ENCODE peak calls at places on chromosomes 2 and 18, in nine cellular contexts. N is cardiac fibroblast, L is adrenal gland, D is body of pancreas, A is chondrocyte, U is ascending aorta, K is activated B cell treated with CpG ODN at 0.5 μM for 24 hours, E is Calu3, W is neural crest cell. O is an unnamed sample.

GRCh38 chr2:189267491-189267890 is 87.9 kb upstream of the COL5A2 start:
- DNase-seq in L (no peak), W (no peak), N (no peak), E (no peak), U (no peak), K (no peak), A (no peak), D (no peak), O (no peak)

GRCh38 chr2:215874418-215874817 is 138.9 kb downstream of the MREG start:
- DNase-seq in W (no peak), D (no peak), L (no peak), U (no peak), E (no peak), N (no peak), A (no peak), K (no peak), O (no peak)

GRCh38 chr2:171404258-171404657 is 29.5 kb downstream of the METTL8 start:
- DNase-seq in E (no peak), U (no peak), A (no peak), N (peak), L (no peak), K (no peak), D (no peak), W (no peak), O (no peak)

GRCh38 chr2:38505779-38506178 is 96.9 kb downstream of the HNRNPLL start:
- DNase-seq in U (peak), A (no peak), E (no peak), D (peak), W (no peak), L (peak), K (no peak), N (peak), O (no peak)

GRCh38 chr2:62467475-62468321 is 38.3 kb downstream of the TMEM17 start:
- DNase-seq in W (no peak), L (no peak), K (no peak), N (peak), E (no peak), U (peak), A (no peak), D (no peak), O (no peak)

GRCh38 chr2:951224-952006 is 766 bp downstream of the SNTG2 start:
- DNase-seq in L (no peak), A (no peak), N (no peak), K (no peak), W (no peak), E (no peak), U (no peak), D (no peak), O (no peak)

GRCh38 chr2:71922501-71923142 is 225.0 kb downstream of the CYP26B1 start:
- DNase-seq in D (no peak), E (no peak), L (no peak), W (no peak), N (no peak), K (no peak), A (no peak), U (peak), O (no peak)

GRCh38 chr2:15653806-15654726 is 62.4 kb downstream of the DDX1 start:
- DNase-seq in L (no peak), W (no peak), E (no peak), A (no peak), D (no peak), U (no peak), K (no peak), N (no peak), O (no peak)

GRCh38 chr2:128750328-128751165 is 431.9 kb upstream of the HS6ST1 start:
- DNase-seq in L (peak), K (no peak), E (no peak), W (no peak), D (no peak), U (no peak), N (no peak), A (no peak), O (no peak)

GRCh38 chr18:51864219-51864965 is 475.6 kb upstream of the DCC start:
- DNase-seq in A (no peak), L (no peak), K (no peak), W (no peak), E (no peak), N (no peak), D (no peak), U (no peak), O (no peak)

GRCh38 chr2:231925303-231926179 is 655 bp downstream of the NPPC start:
- DNase-seq in A (no peak), E (peak), L (peak), K (peak), W (peak), D (peak), N (peak), U (peak), O (peak)

GRCh38 chr18:77073336-77074093 is 59.1 kb downstream of the MBP start:
- DNase-seq in W (no peak), K (no peak), L (no peak), A (no peak), D (no peak), N (no peak), U (peak), E (no peak), O (no peak)

GRCh38 chr2:105885456-105885855 is 140.7 kb downstream of the NCK2 start:
- DNase-seq in W (no peak), U (no peak), A (no peak), L (no peak), N (no peak), K (no peak), E (no peak), D (no peak), O (no peak)

GRCh38 chr2:141055526-141055925 is 1075.3 kb downstream of the LRP1B start:
- DNase-seq in W (no peak), U (no peak), L (no peak), A (no peak), D (no peak), K (no peak), N (peak), E (no peak), O (no peak)

GRCh38 chr2:212451786-212452200 is 86.8 kb downstream of the ERBB4 start:
- DNase-seq in W (no peak), K (no peak), A (no peak), E (peak), L (no peak), D (no peak), U (no peak), N (peak), O (no peak)

GRCh38 chr2:215535125-215535668 is 99.3 kb upstream of the FN1 start:
- DNase-seq in K (no peak), E (no peak), N (no peak), U (no peak), A (no peak), L (no peak), D (no peak), W (no peak), O (no peak)

GRCh38 chr2:71748227-71748626 is 294.9 kb downstream of the DYSF start:
- DNase-seq in N (peak), W (no peak), E (no peak), A (no peak), D (peak), U (peak), K (no peak), L (no peak), O (no peak)

GRCh38 chr2:236636261-236636660 is 66.6 kb downstream of the ACKR3 start:
- DNase-seq in A (no peak), L (peak), N (no peak), W (no peak), D (no peak), U (peak), E (no peak), K (no peak), O (no peak)

GRCh38 chr2:1742680-1743395 is 1.5 kb downstream of the PXDN start:
- DNase-seq in L (peak), E (no peak), D (peak), N (peak), K (no peak), W (peak), A (peak), U (peak), O (no peak)

GRCh38 chr18:63207825-63208224 is 111.7 kb downstream of the BCL2 start:
- DNase-seq in E (no peak), W (no peak), K (no peak), L (no peak), N (no peak), U (no peak), A (no peak), D (no peak), O (no peak)

GRCh38 chr2:219244789-219245147 is 476 bp downstream of the GLB1L start:
- DNase-seq in A (no peak), L (no peak), E (no peak), K (no peak), U (no peak), W (no peak), D (no peak), N (no peak), O (no peak)

GRCh38 chr2:155250800-155251199 is 552.3 kb downstream of the KCNJ3 start:
- DNase-seq in N (no peak), U (no peak), D (no peak), A (no peak), E (peak), L (no peak), W (no peak), K (no peak), O (no peak)
- TF ChIP-seq CTCF in N (no peak), U (no peak), D (no peak), A (peak), E (peak), L (no peak), W (peak), K (no peak), O (no peak)

DNA sequence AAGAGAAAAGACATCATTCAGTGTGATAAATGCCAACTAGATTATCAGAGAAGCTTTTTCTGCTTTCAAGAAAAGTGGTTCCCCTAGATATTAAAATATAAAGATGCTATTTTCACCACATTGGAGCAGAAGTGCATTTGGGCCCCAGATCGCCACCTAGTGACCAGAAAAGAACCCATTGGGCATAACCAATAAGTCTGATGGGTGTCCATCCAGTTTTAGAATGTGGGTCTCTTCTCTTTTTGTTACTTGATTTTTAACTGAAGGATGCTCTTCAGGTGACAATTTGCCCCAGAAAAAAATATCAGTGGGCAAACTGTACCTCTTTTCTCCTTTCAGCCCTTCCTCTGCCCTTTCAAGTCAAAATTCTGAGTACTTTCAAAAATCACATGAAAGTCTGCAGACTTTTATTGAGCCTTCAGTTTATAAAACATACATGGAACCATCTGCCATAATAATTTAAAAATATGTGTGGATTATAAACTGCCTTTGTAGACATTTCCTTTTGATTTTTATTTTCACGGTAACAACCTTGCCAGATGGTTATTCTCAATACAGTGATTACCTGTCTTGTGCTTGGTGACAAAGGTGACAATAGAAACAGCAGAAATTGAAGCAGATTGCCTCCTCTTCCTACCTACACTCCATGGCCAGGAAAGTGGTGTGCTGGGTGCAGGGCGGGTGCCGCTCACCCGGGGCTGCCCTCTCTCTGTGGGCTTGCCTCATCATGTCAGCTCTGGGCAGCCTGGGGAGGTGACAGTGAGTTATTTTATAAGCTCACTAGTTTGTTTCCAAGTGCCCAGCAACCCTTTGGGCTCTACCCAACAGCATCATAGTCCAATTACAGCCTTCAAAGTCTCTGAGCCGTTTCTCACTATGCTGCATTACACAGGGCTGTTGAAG is 124.5 kb downstream of the DCDC2C start:
- DNase-seq in W (peak), N (peak), K (no peak), D (peak), L (peak), U (no peak), E (peak), A (no peak), O (no peak)
- TF ChIP-seq CTCF in W (peak), N (peak), K (no peak), D (peak), L (peak), U (peak), E (no peak), A (peak), O (peak)

GRCh38 chr2:60409207-60409871 is 144.1 kb downstream of the BCL11A start:
- DNase-seq in L (no peak), N (no peak), E (no peak), K (no peak), A (no peak), D (no peak), U (no peak), W (no peak), O (no peak)

GRCh38 chr2:60413069-60413818 is 140.2 kb downstream of the BCL11A start:
- DNase-seq in E (no peak), L (no peak), K (peak), W (no peak), U (no peak), N (no peak), D (no peak), A (no peak), O (no peak)

GRCh38 chr2:60412626-60413025 is 140.8 kb downstream of the BCL11A start:
- DNase-seq in D (no peak), N (no peak), U (no peak), K (no peak), A (no peak), E (no peak), W (no peak), L (no peak), O (no peak)

GRCh38 chr2:60410458-60411146 is 142.9 kb downstream of the BCL11A start:
- DNase-seq in W (no peak), K (no peak), N (no peak), D (no peak), L (no peak), A (no peak), U (no peak), E (no peak), O (no peak)

DNA sequence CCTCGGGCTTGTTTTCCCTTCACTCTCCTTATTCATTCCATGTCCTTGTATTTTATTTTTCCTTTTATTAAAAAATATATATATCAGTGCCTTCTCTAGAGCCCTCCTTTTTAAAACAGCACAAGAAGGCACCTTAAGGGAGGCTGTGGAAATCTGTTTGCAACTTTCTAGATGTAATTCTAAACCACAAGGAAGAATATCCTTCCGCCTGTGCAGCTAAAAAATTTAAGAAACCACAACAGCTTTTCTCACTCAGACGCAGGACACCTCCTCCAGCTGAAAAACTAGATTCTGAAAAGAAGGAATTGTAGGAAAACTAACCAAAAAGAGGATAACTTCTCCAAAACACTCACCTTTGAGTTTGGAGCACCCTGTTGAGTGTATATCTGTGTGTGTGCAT is 142.2 kb downstream of the BCL11A start:
- DNase-seq in W (no peak), U (no peak), D (no peak), A (no peak), N (no peak), K (no peak), E (no peak), L (no peak), O (no peak)
- TF ChIP-seq CTCF in W (no peak), U (no peak), D (no peak), A (no peak), N (no peak), K (no peak), E (no peak), L (no peak), O (no peak)

GRCh38 chr2:198697218-198697617 is 760.5 kb downstream of the SATB2 start:
- DNase-seq in A (no peak), N (no peak), K (no peak), L (no peak), E (no peak), D (no peak), W (no peak), U (no peak), O (no peak)
- TF ChIP-seq CTCF in A (no peak), N (no peak), K (no peak), L (no peak), E (no peak), D (no peak), W (no peak), U (no peak), O (no peak)

GRCh38 chr2:26464390-26465265 is 13.3 kb downstream of the OTOF start:
- DNase-seq in K (no peak), A (peak), W (no peak), U (no peak), E (no peak), L (peak), N (no peak), D (no peak), O (peak)

GRCh38 chr2:26461601-26462023 is 16.3 kb downstream of the OTOF start:
- DNase-seq in L (peak), K (no peak), W (no peak), N (no peak), D (peak), E (no peak), U (peak), A (peak), O (no peak)

GRCh38 chr2:26463252-26464207 is 14.4 kb downstream of the OTOF start:
- DNase-seq in A (peak), E (no peak), N (no peak), L (peak), W (no peak), D (peak), U (no peak), K (no peak), O (peak)

GRCh38 chr2:26462100-26462499 is 15.8 kb downstream of the OTOF start:
- DNase-seq in A (peak), E (no peak), U (peak), N (no peak), W (no peak), L (peak), D (no peak), K (no peak), O (no peak)

GRCh38 chr2:26462511-26463251 is 15.2 kb downstream of the OTOF start:
- DNase-seq in E (peak), U (peak), D (peak), N (peak), L (peak), A (no peak), W (peak), K (no peak), O (no peak)
- TF ChIP-seq CTCF in E (peak), U (peak), D (peak), N (peak), L (peak), A (peak), W (peak), K (no peak), O (peak)

GRCh38 chr2:130378206-130378897 is 22.5 kb downstream of the PTPN18 start:
- DNase-seq in A (no peak), L (no peak), W (no peak), U (no peak), K (no peak), D (no peak), N (no peak), E (no peak), O (no peak)
- TF ChIP-seq CTCF in A (no peak), L (no peak), W (no peak), U (no peak), K (no peak), D (no peak), N (no peak), E (no peak), O (no peak)

GRCh38 chr2:200987137-200987536 is 23.7 kb upstream of the ORC2 start:
- DNase-seq in A (no peak), E (no peak), K (no peak), U (no peak), L (no peak), N (no peak), D (no peak), W (no peak), O (no peak)

DNA sequence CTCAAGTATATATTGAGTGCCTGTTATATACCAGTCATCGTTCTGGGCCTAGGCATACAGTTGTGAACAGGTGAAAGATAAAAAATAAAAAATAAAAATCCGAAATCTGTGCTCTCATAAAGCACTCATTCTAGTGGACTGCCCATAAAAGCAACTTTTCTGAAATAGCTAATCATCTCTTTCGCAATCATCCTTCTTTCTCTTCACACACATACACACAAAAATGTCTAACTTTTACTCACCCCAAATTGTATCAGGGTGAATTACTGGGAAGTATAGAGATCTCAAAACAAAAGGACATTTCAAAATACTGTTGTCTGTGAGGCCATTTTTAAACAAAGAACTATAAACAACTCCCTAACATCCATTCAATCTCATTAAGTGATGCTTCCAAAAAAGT is 29.6 kb upstream of the ORC2 start:
- DNase-seq in K (no peak), U (no peak), W (no peak), E (no peak), A (no peak), D (no peak), N (peak), L (no peak), O (no peak)
- TF ChIP-seq CTCF in K (no peak), U (no peak), W (no peak), E (no peak), A (no peak), D (no peak), N (no peak), L (no peak), O (no peak)

DNA sequence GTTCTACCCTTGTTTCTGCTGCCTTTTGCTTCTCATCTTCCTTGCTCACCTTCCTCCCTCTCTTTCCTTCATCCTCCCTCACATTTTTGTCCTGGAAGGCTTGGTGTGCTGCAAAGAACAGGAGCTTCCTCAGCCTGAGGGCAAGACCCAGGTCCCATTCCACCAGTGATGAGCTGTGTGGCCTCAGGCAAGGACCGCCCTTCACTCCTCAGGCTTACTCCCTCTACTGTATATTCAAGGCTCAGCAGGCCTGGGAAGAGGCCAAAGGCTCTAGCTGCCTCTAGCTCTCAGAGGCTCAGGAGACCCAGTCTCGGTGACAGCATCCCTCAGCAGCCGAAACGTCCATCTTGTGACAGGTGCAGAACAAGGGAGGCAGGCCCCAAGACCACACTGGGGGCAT is 97.5 kb downstream of the MRO start:
- DNase-seq in E (no peak), D (no peak), A (no peak), L (no peak), N (no peak), K (no peak), U (no peak), W (no peak), O (no peak)
- TF ChIP-seq CTCF in E (no peak), D (no peak), A (no peak), L (no peak), N (no peak), K (no peak), U (no peak), W (no peak), O (no peak)

GRCh38 chr2:224802407-224802806 is 86.2 kb upstream of the CCDC195 start:
- DNase-seq in D (no peak), K (no peak), A (no peak), L (no peak), W (no peak), N (peak), E (no peak), U (no peak), O (no peak)

GRCh38 chr2:224801360-224801759 is 85.2 kb upstream of the CCDC195 start:
- DNase-seq in U (no peak), W (no peak), K (no peak), E (no peak), D (no peak), A (no peak), N (no peak), L (no peak), O (no peak)

GRCh38 chr2:224807153-224807964 is 91.2 kb upstream of the CCDC195 start:
- DNase-seq in K (no peak), E (peak), D (no peak), N (no peak), A (no peak), W (no peak), L (no peak), U (no peak), O (no peak)
- TF ChIP-seq CTCF in K (no peak), E (peak), D (no peak), N (no peak), A (peak), W (no peak), L (no peak), U (peak), O (no peak)

GRCh38 chr2:161576421-161576820 is 47.8 kb upstream of the SLC4A10 start:
- DNase-seq in D (no peak), N (no peak), U (no peak), E (no peak), L (no peak), W (no peak), K (no peak), A (no peak), O (no peak)

GRCh38 chr2:161569401-161569800 is 54.8 kb upstream of the SLC4A10 start:
- DNase-seq in U (no peak), D (no peak), N (no peak), K (no peak), W (no peak), E (no peak), A (no peak), L (no peak), O (no peak)

GRCh38 chr2:161564906-161565305 is 59.3 kb upstream of the SLC4A10 start:
- DNase-seq in N (no peak), L (no peak), W (no peak), E (no peak), D (no peak), A (no peak), U (no peak), K (no peak), O (no peak)

GRCh38 chr2:161571051-161571429 is 53.2 kb upstream of the SLC4A10 start:
- DNase-seq in A (no peak), E (no peak), N (no peak), D (no peak), L (no peak), K (no peak), U (no peak), W (no peak), O (no peak)

GRCh38 chr2:161570424-161571050 is 53.7 kb upstream of the SLC4A10 start:
- DNase-seq in N (no peak), L (no peak), A (no peak), K (no peak), D (no peak), W (no peak), E (no peak), U (no peak), O (no peak)
- TF ChIP-seq CTCF in N (peak), L (no peak), A (peak), K (no peak), D (no peak), W (peak), E (peak), U (no peak), O (no peak)